ENCODE peak calls at places on chromosomes 11 and 22, in seven cellular contexts. V is WERI-Rb-1, S is AG04450, R is endothelial cell, T is esophagus squamous epithelium, F is upper lobe of left lung, D is mammary epithelial cell. P is an unnamed sample.

GRCh38 chr11:35367491-35367890 is 51.9 kb downstream of the SLC1A2 start:
- DNase-seq in R (no peak), F (no peak), T (no peak), D (no peak), V (no peak), S (peak; percentile 56), P (no peak)

GRCh38 chr22:23781533-23781932 is 5.2 kb upstream of the SMARCB1 start:
- DNase-seq in V (no peak), T (no peak), F (no peak), D (peak; percentile 83), S (no peak), R (no peak), P (no peak)

GRCh38 chr22:46803031-46803880 is 40.8 kb downstream of the TBC1D22A start:
- DNase-seq in S (no peak), D (peak; percentile 23), T (no peak), R (peak; percentile 63), F (peak; percentile 87), V (peak; percentile 66), P (peak; percentile 65)

GRCh38 chr11:63944987-63945386 is 6.2 kb downstream of the NAA40 start:
- DNase-seq in D (no peak), V (no peak), F (no peak), R (no peak), T (no peak), S (no peak), P (no peak)

GRCh38 chr11:91955206-91955605 is 269.4 kb upstream of the FAT3 start:
- DNase-seq in R (no peak), D (no peak), F (no peak), S (no peak), T (no peak), V (no peak), P (no peak)

GRCh38 chr11:19013181-19013857 is 47.2 kb downstream of the MRGPRX2 start:
- DNase-seq in V (peak; percentile 15), R (no peak), D (peak; percentile 11), S (no peak), T (no peak), F (no peak), P (no peak)

GRCh38 chr11:10561947-10562346 is 6.5 kb downstream of the LYVE1 start:
- DNase-seq in D (no peak), F (no peak), T (no peak), S (no peak), R (no peak), V (no peak), P (no peak)

GRCh38 chr11:29306527-29306926 is 710.3 kb downstream of the KCNA4 start:
- DNase-seq in F (no peak), R (no peak), D (peak; percentile 60), V (no peak), T (no peak), S (peak; percentile 70), P (no peak)

GRCh38 chr11:82867495-82868082 is 32.6 kb downstream of the PRCP start:
- DNase-seq in F (no peak), T (peak; percentile 44), S (peak; percentile 48), R (peak; percentile 88), V (peak; percentile 78), D (peak; percentile 44), P (peak; percentile 37)

GRCh38 chr22:49957826-49958461 is 2.6 kb upstream of the PIM3 start:
- DNase-seq in T (no peak), D (no peak), F (no peak), V (no peak), R (no peak), S (no peak), P (no peak)

GRCh38 chr22:44718418-44718817 is 16.4 kb downstream of the PRR5 start:
- DNase-seq in D (no peak), T (no peak), S (no peak), F (no peak), V (no peak), R (no peak), P (no peak)

GRCh38 chr11:19511066-19511412 is 201.6 kb upstream of the NAV2 start:
- DNase-seq in F (no peak), R (no peak), T (no peak), S (no peak), D (no peak), V (no peak), P (no peak)

GRCh38 chr11:124897681-124898680 is at the start of gene ROBO4:
- DNase-seq in F (peak; percentile 29), D (peak; percentile 94), S (peak; percentile 66), R (peak; percentile 61), T (no peak), V (peak; percentile 96), P (no peak)

GRCh38 chr11:62614275-62614674 is 1.2 kb downstream of the ROM1 start:
- DNase-seq in V (no peak), R (no peak), D (peak; percentile 59), T (no peak), F (no peak), S (no peak), P (no peak)

GRCh38 chr11:24588075-24588474 is 91.2 kb downstream of the LUZP2 start:
- DNase-seq in R (no peak), V (no peak), D (peak; percentile 22), F (no peak), T (no peak), S (no peak), P (no peak)

GRCh38 chr22:44091021-44091721 is 67.1 kb downstream of the PARVB start:
- DNase-seq in F (no peak), V (peak; percentile 40), D (no peak), R (peak; percentile 38), S (no peak), T (no peak), P (no peak)

GRCh38 chr11:64042301-64042700 is 6.6 kb downstream of the FLRT1 start:
- DNase-seq in S (no peak), T (no peak), V (no peak), F (no peak), R (no peak), D (no peak), P (no peak)

GRCh38 chr11:134393638-134394037 is 18.4 kb downstream of the B3GAT1 start:
- DNase-seq in D (no peak), S (no peak), R (peak; percentile 31), V (peak; percentile 93), T (no peak), F (no peak), P (no peak)

GRCh38 chr11:111514216-111515031 is at the start of gene HOATZ:
- DNase-seq in S (no peak), D (no peak), F (peak; percentile 75), R (peak; percentile 36), V (no peak), T (no peak), P (no peak)

GRCh38 chr11:35944503-35945136 is 758 bp downstream of the LDLRAD3 start:
- DNase-seq in D (peak; percentile 2), T (no peak), S (no peak), R (no peak), F (peak; percentile 77), V (no peak), P (no peak)

GRCh38 chr11:101835465-101836063 is 79.2 kb upstream of the CEP126 start:
- DNase-seq in T (no peak), V (no peak), S (no peak), R (no peak), D (no peak), F (no peak), P (no peak)

GRCh38 chr11:18853086-18853720 is 61.6 kb upstream of the PTPN5 start:
- DNase-seq in D (peak; percentile 41), R (peak; percentile 7), V (peak; percentile 13), F (no peak), S (no peak), T (no peak), P (no peak)

GRCh38 chr11:103927535-103927934 is 108.9 kb upstream of the DDI1 start:
- DNase-seq in S (no peak), T (no peak), V (no peak), R (no peak), D (peak; percentile 15), F (no peak), P (no peak)

GRCh38 chr11:19935507-19935906 is 222.9 kb downstream of the NAV2 start:
- DNase-seq in S (no peak), R (no peak), F (no peak), V (no peak), T (no peak), D (peak; percentile 39), P (no peak)

GRCh38 chr22:27876684-27877083 is 42.4 kb downstream of the PITPNB start:
- DNase-seq in R (no peak), D (no peak), V (no peak), T (no peak), S (no peak), F (no peak), P (no peak)

GRCh38 chr11:111561306-111561705 is 20.8 kb downstream of the LAYN start:
- DNase-seq in T (no peak), R (no peak), D (no peak), F (no peak), S (no peak), V (no peak), P (no peak)

GRCh38 chr11:8597182-8597581 is 3.2 kb upstream of the STK33 start:
- DNase-seq in F (no peak), V (no peak), R (no peak), S (no peak), T (no peak), D (peak; percentile 73), P (no peak)

GRCh38 chr11:43760902-43761301 is 80.4 kb downstream of the HSD17B12 start:
- DNase-seq in R (no peak), T (no peak), D (no peak), V (no peak), S (no peak), F (no peak), P (no peak)

GRCh38 chr11:128555606-128556005 is 31.8 kb downstream of the ETS1 start:
- DNase-seq in T (no peak), D (no peak), F (no peak), V (peak; percentile 32), R (no peak), S (no peak), P (no peak)
- TF ChIP-seq CTCF in T (no peak), D (peak; percentile 45), F (no peak), V (peak; percentile 52), R (no peak), S (peak; percentile 49), P (no peak)

GRCh38 chr11:75214411-75214821 is 26.2 kb upstream of the TPBGL start:
- DNase-seq in F (no peak), S (peak; percentile 32), R (peak; percentile 96), D (peak; percentile 66), T (no peak), V (peak; percentile 78), P (peak; percentile 38)
- TF ChIP-seq CTCF in F (no peak), S (peak; percentile 57), R (peak; percentile 29), D (peak; percentile 53), T (no peak), V (peak; percentile 41), P (no peak)

DNA sequence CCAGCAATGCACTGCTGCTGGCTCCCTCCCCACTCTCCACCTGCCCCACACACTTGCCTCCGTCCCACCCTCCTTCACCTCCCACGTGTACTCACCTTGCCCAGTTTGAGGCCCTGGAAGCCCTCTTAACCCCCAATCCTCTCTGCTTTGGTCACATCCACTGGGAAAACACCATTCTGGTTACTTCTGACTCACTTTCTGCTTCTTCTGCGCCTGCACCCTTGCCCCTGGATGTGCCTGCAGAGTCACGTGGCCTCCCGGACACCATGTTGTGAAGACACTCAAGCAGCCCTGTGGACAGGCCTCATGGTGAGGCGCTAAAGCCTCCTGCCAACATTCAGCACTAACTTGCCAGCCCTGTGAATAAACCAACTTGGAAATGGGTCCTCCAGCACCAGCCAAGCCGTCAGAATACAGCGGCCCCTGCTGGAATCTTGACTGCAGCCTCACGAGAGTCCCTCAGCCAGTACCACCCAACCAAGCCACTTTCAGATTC is 2.6 kb upstream of the NAALADL1 start:
- DNase-seq in V (no peak), D (peak; percentile 8), F (no peak), R (peak; percentile 41), S (no peak), T (no peak), P (no peak)
- TF ChIP-seq CTCF in V (peak; percentile 24), D (no peak), F (no peak), R (peak; percentile 11), S (peak; percentile 34), T (no peak), P (no peak)

GRCh38 chr11:86360775-86361395 is 13.8 kb upstream of the CCDC81 start:
- DNase-seq in R (no peak), V (no peak), S (peak; percentile 24), T (no peak), F (no peak), D (peak; percentile 31), P (no peak)
- TF ChIP-seq CTCF in R (no peak), V (peak; percentile 35), S (peak; percentile 62), T (no peak), F (no peak), D (peak; percentile 64), P (no peak)

P was measured in activated B cell treated with CpG ODN at 0.5 μM for 24 hours.